ENCODE peak calls at places on chromosomes 7 and 10, in five cellular contexts. O is CD4-positive, alpha-beta T cell; G is lung; K is mammary epithelial cell; M is hepatocyte. Z is an unnamed sample. For H3K9me3, the result is how much of the 10 kb centered on the place peaks cover.

GRCh38 chr10:86498608-86499007 is 23.0 kb downstream of the WAPL start:
- DNase-seq in O (no peak), G (no peak), K (no peak), M (no peak), Z (no peak)

GRCh38 chr7:102891693-102892261 is 21.0 kb upstream of the LRRC17 start:
- DNase-seq in O (no peak), G (no peak), K (peak), M (peak), Z (no peak)

GRCh38 chr7:94909023-94909466 is 1.7 kb downstream of the PPP1R9A start:
- DNase-seq in O (no peak), G (no peak), K (no peak), M (peak), Z (no peak)

GRCh38 chr7:67631496-67631895 is 634.9 kb downstream of the TYW1 start:
- DNase-seq in O (no peak), G (no peak), K (no peak), M (no peak), Z (no peak)

GRCh38 chr7:90944021-90944420 is 320.2 kb upstream of the FZD1 start:
- DNase-seq in O (no peak), G (no peak), K (no peak), M (no peak), Z (no peak)

GRCh38 chr7:141012696-141013344 is 1.9 kb downstream of the MRPS33 start:
- DNase-seq in O (no peak), G (no peak), K (peak), M (no peak), Z (no peak)

GRCh38 chr7:6442114-6442513 is 5.6 kb downstream of the DAGLB start:
- DNase-seq in O (no peak), G (no peak), K (no peak), M (no peak), Z (no peak)

GRCh38 chr10:132517951-132518521 is 19.6 kb upstream of the INPP5A start:
- DNase-seq in O (no peak), G (no peak), K (no peak), M (no peak), Z (no peak)

GRCh38 chr10:30980951-30981616 is 50.6 kb downstream of the ZNF438 start:
- DNase-seq in O (no peak), G (peak), K (peak), M (no peak), Z (no peak)

GRCh38 chr10:32371101-32371500 is 24.1 kb upstream of the EPC1 start:
- DNase-seq in O (no peak), G (no peak), K (no peak), M (no peak), Z (no peak)

GRCh38 chr7:150974468-150975391 is 3.4 kb downstream of the KCNH2 start:
- DNase-seq in O (peak), G (peak), K (no peak), M (peak), Z (peak)

GRCh38 chr7:115477193-115477651 is 553.3 kb downstream of the TFEC start:
- DNase-seq in O (no peak), G (no peak), K (no peak), M (peak), Z (no peak)

GRCh38 chr7:26500749-26501352 is 209.2 kb downstream of the SNX10 start:
- DNase-seq in O (no peak), G (no peak), K (peak), M (peak), Z (no peak)

GRCh38 chr7:11473807-11474424 is 358.1 kb downstream of the THSD7A start:
- DNase-seq in O (no peak), G (no peak), K (no peak), M (no peak), Z (no peak)

GRCh38 chr7:7996568-7996967 is 28.0 kb downstream of the GLCCI1 start:
- DNase-seq in O (no peak), G (no peak), K (peak), M (no peak), Z (no peak)

GRCh38 chr10:5987747-5988146 is 10.4 kb upstream of the IL15RA start:
- DNase-seq in O (no peak), G (no peak), K (no peak), M (no peak), Z (no peak)

GRCh38 chr10:102235991-102236390 is 5.3 kb downstream of the PITX3 start:
- DNase-seq in O (no peak), G (no peak), K (no peak), M (no peak), Z (no peak)

GRCh38 chr10:80471715-80472233 is 17.7 kb downstream of the TSPAN14 start:
- DNase-seq in O (no peak), G (no peak), K (peak), M (no peak), Z (no peak)

GRCh38 chr10:117616179-117616578 is 73.6 kb downstream of the EMX2 start:
- DNase-seq in O (no peak), G (no peak), K (no peak), M (no peak), Z (no peak)

GRCh38 chr7:108436906-108437305 is 19.3 kb downstream of the NRCAM start:
- DNase-seq in O (no peak), G (no peak), K (no peak), M (no peak), Z (no peak)

GRCh38 chr10:48364659-48365405 is 58.4 kb downstream of the MAPK8 start:
- DNase-seq in O (no peak), G (no peak), K (peak), M (peak), Z (no peak)

GRCh38 chr10:127496045-127496444 is 53.1 kb upstream of the NPS start:
- DNase-seq in O (no peak), G (no peak), K (no peak), M (no peak), Z (no peak)

GRCh38 chr7:150944066-150945042 is 33.8 kb downstream of the KCNH2 start:
- DNase-seq in O (no peak), G (no peak), K (peak), M (peak), Z (no peak)

GRCh38 chr10:32253300-32253699 is 93.7 kb downstream of the EPC1 start:
- DNase-seq in O (no peak), G (no peak), K (peak), M (peak), Z (no peak)

GRCh38 chr7:150388709-150389531 is 9.8 kb downstream of the ZNF775 start:
- DNase-seq in O (no peak), G (peak), K (no peak), M (peak), Z (peak)

DNA sequence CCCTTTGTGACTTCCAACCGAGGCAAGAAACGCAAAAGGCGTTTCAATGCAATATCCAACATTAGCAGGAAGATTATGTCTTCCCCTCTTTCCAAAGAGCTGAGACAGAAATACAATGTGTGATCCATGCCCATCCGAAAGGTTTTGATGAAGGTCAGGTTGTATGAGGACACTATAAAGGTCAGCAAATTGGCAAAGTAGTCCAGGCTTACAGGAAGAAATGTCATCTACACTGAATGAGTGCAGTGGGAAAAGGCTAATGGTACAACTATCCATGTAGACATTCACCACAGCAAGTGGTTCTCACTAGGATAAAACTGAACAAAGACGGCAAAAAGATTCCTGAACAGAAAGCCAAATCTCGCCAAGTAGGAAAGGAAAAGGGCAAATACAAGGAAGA is 27.8 kb upstream of the DNA2 start:
- DNase-seq in O (no peak), G (no peak), K (no peak), M (no peak), Z (no peak)
- H3K9me3 ChIP-seq in O (under half), G (under half), K (under half), M (under half), Z (under half)

DNA sequence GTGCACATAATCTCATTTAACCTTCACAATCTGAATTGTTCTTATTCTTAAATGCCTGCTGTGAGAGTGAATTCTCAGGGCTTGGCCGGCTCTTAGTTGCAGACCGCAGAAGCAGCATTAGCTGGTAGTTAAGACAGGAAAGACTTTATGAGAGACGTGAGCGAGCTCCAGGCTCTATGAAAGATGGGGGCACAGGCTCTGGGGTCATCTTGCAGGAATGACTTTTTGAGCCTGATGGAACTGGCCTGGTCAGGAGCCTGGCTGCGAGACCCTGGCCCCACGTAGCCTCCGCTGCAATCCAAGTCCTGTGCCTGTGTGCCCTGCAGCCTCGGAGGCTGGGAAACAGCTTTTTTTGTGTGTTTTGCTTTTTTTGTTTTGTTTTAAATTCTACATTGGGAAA is 958.8 kb upstream of the ZNF722 start:
- DNase-seq in O (no peak), G (no peak), K (no peak), M (no peak), Z (no peak)
- H3K9me3 ChIP-seq in O (under half), G (under half), K (under half), M (under half), Z (under half)

DNA sequence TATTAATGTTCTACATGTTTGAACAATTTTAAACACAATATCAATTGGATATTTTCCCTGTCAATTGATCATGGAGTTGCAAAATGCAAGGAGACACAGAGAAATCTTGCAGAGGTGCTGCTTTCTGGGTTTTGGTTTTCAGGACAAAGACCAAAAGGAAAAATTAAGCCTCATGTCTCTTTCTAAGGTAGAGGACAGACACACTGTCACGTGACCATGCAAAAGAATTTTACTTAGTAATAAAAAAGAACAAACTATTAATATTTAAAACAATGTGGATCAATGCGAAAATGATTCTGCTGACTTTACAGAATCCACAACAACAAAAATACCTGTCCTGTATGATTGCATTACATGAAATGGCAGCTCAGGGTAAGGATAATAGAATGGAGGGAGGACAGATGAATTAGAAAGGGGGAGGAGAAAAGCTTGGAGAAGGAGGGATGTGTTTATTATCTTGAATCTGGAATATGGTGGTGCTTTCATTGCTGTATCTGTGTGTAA is 493.7 kb upstream of the NUPR2 start:
- DNase-seq in O (no peak), G (no peak), K (no peak), M (no peak), Z (no peak)
- H3K9me3 ChIP-seq in O (under half), G (under half), K (under half), M (under half), Z (under half)

DNA sequence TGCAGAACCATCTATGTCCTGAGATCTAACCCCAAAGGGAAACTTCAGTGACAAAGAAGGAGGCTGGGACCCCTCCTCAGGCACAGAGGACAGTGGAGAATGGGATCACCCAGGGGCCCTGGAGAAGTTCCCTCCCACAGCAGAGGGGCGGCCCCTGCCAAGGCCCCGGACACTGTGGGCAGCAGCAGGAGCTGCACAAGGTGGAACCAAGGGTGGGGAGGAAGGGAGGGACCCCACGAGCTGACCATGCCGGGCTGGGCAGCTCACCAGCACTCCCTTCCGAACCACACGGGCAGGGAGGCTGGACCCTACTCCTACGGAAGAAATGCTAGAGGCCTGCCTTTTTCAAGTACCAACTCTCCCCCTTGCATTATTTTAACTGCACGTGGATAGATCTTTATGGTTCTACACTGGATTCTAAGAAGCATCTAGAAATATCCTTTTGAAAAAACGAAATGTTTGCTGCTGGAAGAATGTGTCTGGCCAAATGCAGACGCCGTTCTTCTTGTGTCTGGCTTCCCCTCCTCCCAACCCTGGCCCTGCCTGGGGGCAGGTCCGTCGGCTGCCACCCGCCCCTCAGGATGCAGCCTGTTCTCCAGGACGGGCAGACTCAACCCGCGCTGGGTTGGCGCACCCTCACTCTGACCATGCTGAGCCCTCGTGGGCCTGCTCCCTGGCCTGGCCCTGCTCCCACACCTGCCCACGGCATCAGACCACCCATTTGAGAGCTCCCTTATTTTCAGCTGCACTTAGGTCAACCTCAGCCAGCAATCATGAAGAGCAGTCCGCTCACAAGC is 193.9 kb downstream of the TCERG1L start:
- DNase-seq in O (no peak), G (no peak), K (no peak), M (no peak), Z (no peak)
- H3K9me3 ChIP-seq in O (under half), G (under half), K (half or more), M (under half), Z (under half)

DNA sequence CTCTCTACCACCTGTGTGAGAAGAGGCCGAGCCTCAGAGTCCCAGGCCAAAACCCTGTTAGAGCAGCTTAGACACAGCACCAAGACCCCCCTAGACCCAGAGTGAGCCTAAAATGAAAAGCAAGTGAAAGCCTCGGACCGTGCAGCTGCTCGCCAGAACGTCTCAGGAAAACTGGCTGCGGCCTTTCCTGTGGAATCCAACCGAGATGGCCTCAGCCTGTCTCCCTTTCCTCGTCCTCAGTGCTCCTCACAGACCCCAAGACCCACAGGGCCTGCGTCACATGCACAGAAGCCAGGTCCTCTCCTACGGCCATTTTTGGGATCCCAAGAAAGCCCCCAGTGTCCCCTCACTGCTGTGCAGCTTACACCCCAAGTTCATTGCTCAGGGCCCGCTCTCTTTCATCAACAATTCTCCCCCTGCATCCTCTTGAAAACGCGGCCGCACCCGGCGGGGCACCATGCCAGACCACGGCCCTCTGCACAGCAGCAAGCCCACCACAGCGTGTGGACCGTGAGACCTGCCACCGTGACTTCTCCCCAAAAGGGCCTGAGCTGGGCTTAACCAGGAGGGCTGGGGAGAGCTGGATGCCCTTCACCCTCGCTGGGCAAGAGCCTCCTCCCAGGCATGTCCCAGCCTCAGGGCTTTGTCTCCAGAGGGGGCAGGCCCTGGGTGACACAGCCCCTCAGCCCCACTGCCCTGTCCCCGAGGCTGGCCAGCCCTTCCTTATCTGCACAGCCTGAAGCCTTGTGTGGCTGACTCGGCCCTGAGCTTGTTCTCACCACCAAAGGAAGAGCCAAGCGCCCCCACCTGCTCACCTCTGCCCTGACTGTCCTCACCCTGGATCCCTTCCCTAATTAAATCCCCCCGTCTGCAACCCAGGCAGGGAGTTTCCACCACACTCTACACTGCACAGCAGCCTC is 142.9 kb downstream of the PTPRN2 start:
- DNase-seq in O (no peak), G (no peak), K (no peak), M (no peak), Z (no peak)
- H3K9me3 ChIP-seq in O (under half), G (under half), K (under half), M (under half), Z (under half)

GRCh38 chr7:57343901-57344622 is 105.9 kb upstream of the ZNF716 start:
- DNase-seq in O (no peak), G (no peak), K (no peak), M (no peak), Z (no peak)
- H3K9me3 ChIP-seq in O (under half), G (under half), K (half or more), M (under half), Z (under half)

GRCh38 chr10:130799532-130799931 is 512.0 kb downstream of the TCERG1L start:
- DNase-seq in O (no peak), G (no peak), K (no peak), M (no peak), Z (no peak)

GRCh38 chr10:130801276-130801675 is 510.2 kb downstream of the TCERG1L start:
- DNase-seq in O (no peak), G (no peak), K (no peak), M (no peak), Z (no peak)

GRCh38 chr10:130792096-130792845 is 519.2 kb downstream of the TCERG1L start:
- DNase-seq in O (no peak), G (no peak), K (no peak), M (no peak), Z (no peak)

GRCh38 chr10:130800281-130800680 is 511.2 kb downstream of the TCERG1L start:
- DNase-seq in O (no peak), G (no peak), K (no peak), M (no peak), Z (no peak)

DNA sequence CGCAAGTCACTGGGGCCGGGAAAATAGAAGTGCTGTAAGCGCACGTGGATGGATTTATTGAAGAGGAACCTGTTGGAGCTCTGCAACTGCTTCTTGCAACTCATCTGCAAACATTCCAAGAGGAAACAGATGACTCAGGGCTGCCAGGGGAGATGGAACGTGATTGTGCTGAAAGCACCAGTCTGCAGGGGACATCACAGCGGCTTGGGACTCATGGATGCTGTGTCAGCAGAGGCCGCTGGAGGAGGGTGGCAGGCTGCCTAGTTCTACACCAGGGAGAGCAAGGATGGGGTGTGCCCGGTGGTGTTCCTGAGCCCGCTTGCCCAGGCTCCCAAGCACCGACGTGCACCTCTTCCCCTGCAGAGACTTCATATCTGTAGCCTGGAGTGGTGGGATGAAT is 515.7 kb downstream of the TCERG1L start:
- DNase-seq in O (no peak), G (no peak), K (no peak), M (no peak), Z (no peak)
- H3K9me3 ChIP-seq in O (under half), G (under half), K (under half), M (under half), Z (under half)

DNA sequence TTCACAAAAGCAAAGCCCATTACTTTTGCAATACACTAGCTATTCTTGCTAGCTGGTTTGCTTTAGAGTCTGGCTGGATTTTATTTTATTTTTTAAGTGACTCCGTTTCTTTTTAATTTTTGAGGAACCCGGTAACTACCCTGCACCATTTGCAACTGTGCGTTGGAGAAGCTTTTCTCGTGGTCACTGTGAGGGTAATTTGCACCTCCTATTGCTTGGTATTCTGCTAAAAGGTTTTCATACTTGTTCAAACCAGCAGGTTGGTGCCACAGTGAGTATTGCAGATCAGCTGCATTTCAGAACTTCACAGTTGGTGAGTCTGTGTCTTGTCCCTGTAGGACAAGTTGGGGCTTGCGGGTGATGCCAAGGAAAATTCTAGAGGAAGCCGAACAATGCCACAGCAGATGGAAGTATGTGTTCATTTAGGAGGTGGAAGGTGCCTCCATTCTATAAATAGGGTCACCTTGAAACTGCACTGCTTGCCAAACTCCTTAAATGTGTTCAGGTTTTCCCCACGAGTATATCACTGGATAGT is 3.9 kb upstream of the NMT2 start:
- DNase-seq in O (no peak), G (no peak), K (peak), M (no peak), Z (no peak)
- H3K9me3 ChIP-seq in O (under half), G (under half), K (under half), M (under half), Z (under half)